ENCODE peak calls at places on chromosomes 7 and 10, in seven cellular contexts. P, Z, E, K, G, T and X are unnamed samples.

GRCh38 chr7:71236488-71237179 is 104.7 kb downstream of the GALNT17 start:
- DNase-seq in G (no peak), K (no peak), P (no peak), T (no peak), E (no peak), Z (no peak), X (no peak)

GRCh38 chr7:151167197-151167911 is at the start of gene GBX1:
- DNase-seq in T (no peak), G (no peak), P (no peak), E (no peak), Z (no peak), K (no peak), X (no peak)

GRCh38 chr7:41108821-41109220 is 594.1 kb downstream of the INHBA start:
- DNase-seq in P (no peak), K (no peak), Z (no peak), E (no peak), G (no peak), T (no peak), X (no peak)

GRCh38 chr10:103933557-103934121 is 15.7 kb upstream of the STN1 start:
- DNase-seq in K (no peak), G (no peak), Z (no peak), P (peak; percentile 74), T (no peak), E (no peak), X (no peak)

GRCh38 chr10:72072046-72072445 is 16.3 kb downstream of the SPOCK2 start:
- DNase-seq in T (no peak), K (no peak), Z (no peak), E (no peak), P (no peak), G (no peak), X (no peak)

GRCh38 chr10:104903433-104903832 is 262.3 kb downstream of the SORCS3 start:
- DNase-seq in T (no peak), Z (no peak), G (no peak), E (peak; percentile 10), P (no peak), K (no peak), X (no peak)

GRCh38 chr7:5754981-5755599 is 26.4 kb downstream of the RNF216 start:
- DNase-seq in E (no peak), T (no peak), P (no peak), Z (no peak), G (no peak), K (no peak), X (no peak)

GRCh38 chr10:129765664-129766550 is 198.2 kb downstream of the EBF3 start:
- DNase-seq in T (no peak), Z (no peak), P (no peak), G (no peak), E (no peak), K (no peak), X (no peak)

GRCh38 chr10:103491729-103492364 is 1.7 kb upstream of the NEURL1 start:
- DNase-seq in K (peak; percentile 96), G (peak; percentile 78), Z (peak; percentile 95), P (no peak), T (no peak), E (peak; percentile 98), X (peak; percentile 96)

GRCh38 chr10:83908506-83908905 is 230.8 kb upstream of the GHITM start:
- DNase-seq in Z (no peak), K (no peak), G (no peak), P (no peak), E (no peak), T (no peak), X (no peak)

GRCh38 chr7:20561466-20561865 is 54.0 kb upstream of the ABCB5 start:
- DNase-seq in T (no peak), E (peak; percentile 20), K (peak; percentile 50), G (peak; percentile 39), P (no peak), Z (no peak), X (no peak)

GRCh38 chr7:815284-816216 is 16.7 kb upstream of the SUN1 start:
- DNase-seq in K (peak; percentile 28), E (no peak), G (no peak), P (no peak), Z (no peak), T (no peak), X (no peak)

GRCh38 chr7:157461805-157462771 is 125.3 kb downstream of the DNAJB6 start:
- DNase-seq in P (no peak), G (no peak), E (no peak), T (no peak), Z (no peak), K (no peak), X (no peak)

GRCh38 chr7:106659369-106659962 is 1.5 kb downstream of the CCDC71L start:
- DNase-seq in E (no peak), G (peak; percentile 14), P (no peak), Z (peak; percentile 8), T (no peak), K (no peak), X (peak; percentile 36)

GRCh38 chr10:121442536-121442935 is 155.7 kb downstream of the FGFR2 start:
- DNase-seq in Z (no peak), T (no peak), E (no peak), P (no peak), G (no peak), K (no peak), X (no peak)

GRCh38 chr10:63587191-63587590 is 66.0 kb downstream of the REEP3 start:
- DNase-seq in P (no peak), Z (no peak), G (no peak), T (no peak), E (no peak), K (no peak), X (no peak)

GRCh38 chr10:92239185-92239599 is 51.7 kb downstream of the CPEB3 start:
- DNase-seq in E (no peak), Z (no peak), P (no peak), G (no peak), T (no peak), K (no peak), X (peak; percentile 17)

GRCh38 chr7:70923086-70923845 is 208.7 kb upstream of the GALNT17 start:
- DNase-seq in T (no peak), G (no peak), K (no peak), P (no peak), Z (no peak), E (no peak), X (no peak)

GRCh38 chr7:69820479-69821192 is 222.4 kb downstream of the AUTS2 start:
- DNase-seq in Z (no peak), T (no peak), P (no peak), G (no peak), K (no peak), E (no peak), X (no peak)

GRCh38 chr7:28442540-28443420 is 30.5 kb downstream of the CREB5 start:
- DNase-seq in P (no peak), E (no peak), Z (no peak), K (no peak), G (no peak), T (no peak), X (no peak)

GRCh38 chr7:17134786-17135185 is 163.7 kb upstream of the AHR start:
- DNase-seq in T (no peak), E (no peak), G (no peak), P (no peak), K (no peak), Z (no peak), X (no peak)

GRCh38 chr10:97673736-97674525 is 13.1 kb downstream of the AVPI1 start:
- DNase-seq in T (no peak), P (no peak), E (peak; percentile 12), G (peak; percentile 52), Z (peak; percentile 69), K (peak; percentile 69), X (peak; percentile 76)

GRCh38 chr7:145147865-145148264 is 312.0 kb upstream of the TPK1 start:
- DNase-seq in G (no peak), T (no peak), K (no peak), P (no peak), Z (no peak), E (no peak), X (no peak)

GRCh38 chr10:93006435-93007039 is 54.1 kb upstream of the CYP26C1 start:
- DNase-seq in E (peak; percentile 46), T (no peak), G (peak; percentile 59), Z (peak; percentile 48), K (peak; percentile 49), P (no peak), X (peak; percentile 81)

GRCh38 chr7:4667776-4668509 is 14.2 kb upstream of the FOXK1 start:
- DNase-seq in K (peak; percentile 62), E (peak; percentile 44), P (no peak), Z (no peak), T (no peak), G (peak; percentile 97), X (peak; percentile 93)

GRCh38 chr10:31912289-31912688 is 16.3 kb downstream of the ARHGAP12 start:
- DNase-seq in E (peak; percentile 29), Z (peak; percentile 42), G (peak; percentile 29), P (no peak), K (no peak), T (no peak), X (peak; percentile 47)

GRCh38 chr10:113132651-113133088 is 182.6 kb downstream of the TCF7L2 start:
- DNase-seq in E (no peak), K (no peak), G (no peak), T (no peak), Z (no peak), P (no peak), X (no peak)

GRCh38 chr10:117005454-117006055 is 568 bp upstream of the SHTN1 start:
- DNase-seq in Z (no peak), E (peak; percentile 63), T (no peak), K (peak; percentile 5), G (no peak), P (no peak), X (peak; percentile 7)

GRCh38 chr7:122485841-122486240 is 181.3 kb upstream of the FEZF1 start:
- DNase-seq in G (peak; percentile 65), K (no peak), E (no peak), P (no peak), Z (no peak), T (no peak), X (peak; percentile 76)

GRCh38 chr7:45923290-45923689 is 2.2 kb upstream of the IGFBP3 start:
- DNase-seq in G (peak; percentile 83), K (peak; percentile 68), Z (peak; percentile 65), T (no peak), E (peak; percentile 65), P (peak; percentile 59), X (peak; percentile 84)

GRCh38 chr10:14386202-14386593 is 55.5 kb upstream of the FRMD4A start:
- DNase-seq in Z (peak; percentile 87), K (peak; percentile 88), G (peak; percentile 89), T (no peak), E (peak; percentile 61), P (no peak), X (peak; percentile 80)

GRCh38 chr10:97701438-97702064 is 12.0 kb upstream of the MARVELD1 start:
- DNase-seq in K (peak; percentile 66), Z (peak; percentile 74), T (no peak), P (peak; percentile 27), G (peak; percentile 69), E (peak; percentile 59), X (peak; percentile 87)

GRCh38 chr10:10869592-10869991 is 148.1 kb upstream of the CELF2 start:
- DNase-seq in G (peak; percentile 44), K (peak; percentile 39), Z (peak; percentile 5), T (no peak), P (no peak), E (no peak), X (peak; percentile 39)

GRCh38 chr7:57343901-57344622 is 105.9 kb upstream of the ZNF716 start:
- DNase-seq in K (no peak), G (no peak), Z (no peak), P (no peak), E (no peak), T (no peak), X (no peak)

GRCh38 chr7:96300487-96300886 is 21.4 kb downstream of the SLC25A13 start:
- DNase-seq in Z (no peak), K (no peak), T (no peak), G (peak; percentile 12), P (no peak), E (peak; percentile 18), X (peak; percentile 52)